ENCODE peak calls at places on chromosome 2, in four cellular contexts. E, J, X and T are unnamed samples.

GRCh38 chr2:65436825-65437221 is 4.4 kb upstream of the SPRED2 start:
- DNase-seq in E (no peak), J (no peak), X (no peak), T (no peak)

GRCh38 chr2:61889212-61889956 is 928 bp upstream of the CCT4 start:
- DNase-seq in E (no peak), J (no peak), X (peak), T (no peak)

GRCh38 chr2:19369341-19369955 is 11.0 kb upstream of the OSR1 start:
- DNase-seq in E (no peak), J (no peak), X (no peak), T (no peak)

GRCh38 chr2:24214880-24215279 is 40.0 kb downstream of the FAM228A start:
- DNase-seq in E (no peak), J (no peak), X (no peak), T (no peak)

GRCh38 chr2:205806126-205806905 is 124.0 kb downstream of the NRP2 start:
- DNase-seq in E (no peak), J (no peak), X (peak), T (no peak)

GRCh38 chr2:169354244-169354643 is 8.1 kb downstream of the LRP2 start:
- DNase-seq in E (no peak), J (no peak), X (no peak), T (no peak)

GRCh38 chr2:105431367-105432088 is 32.7 kb upstream of the FHL2 start:
- DNase-seq in E (peak), J (no peak), X (no peak), T (no peak)

GRCh38 chr2:39008663-39009062 is 112.2 kb downstream of the SOS1 start:
- DNase-seq in E (no peak), J (no peak), X (no peak), T (no peak)

GRCh38 chr2:20577495-20578235 is 73.2 kb downstream of the HS1BP3 start:
- DNase-seq in E (no peak), J (no peak), X (no peak), T (peak)

GRCh38 chr2:161238559-161239415 is 69.4 kb upstream of the PSMD14 start:
- DNase-seq in E (peak), J (peak), X (peak), T (peak)

GRCh38 chr2:98503481-98504096 is 58.9 kb downstream of the INPP4A start:
- DNase-seq in E (no peak), J (no peak), X (no peak), T (peak)

GRCh38 chr2:69704446-69704845 is 37.5 kb upstream of the ANXA4 start:
- DNase-seq in E (no peak), J (no peak), X (no peak), T (no peak)

GRCh38 chr2:55620123-55620779 is 2.8 kb upstream of the PPP4R3B start:
- DNase-seq in E (no peak), J (no peak), X (no peak), T (no peak)

GRCh38 chr2:4507706-4508105 is 804.3 kb downstream of the DCDC2C start:
- DNase-seq in E (no peak), J (no peak), X (no peak), T (no peak)

GRCh38 chr2:164719996-164720941 is 99.0 kb upstream of the GRB14 start:
- DNase-seq in E (no peak), J (no peak), X (no peak), T (no peak)

GRCh38 chr2:120601566-120601965 is 134.1 kb upstream of the GLI2 start:
- DNase-seq in E (no peak), J (no peak), X (no peak), T (no peak)

GRCh38 chr2:196651387-196652094 is 12.0 kb downstream of the CCDC150 start:
- DNase-seq in E (no peak), J (no peak), X (no peak), T (no peak)

GRCh38 chr2:218402491-218402901 is 2.8 kb downstream of the CTDSP1 start:
- DNase-seq in E (no peak), J (no peak), X (no peak), T (no peak)

GRCh38 chr2:160649698-160650097 is 156.1 kb upstream of the RBMS1 start:
- DNase-seq in E (no peak), J (no peak), X (no peak), T (peak)

GRCh38 chr2:233063269-233063975 is 3.3 kb downstream of the INPP5D start:
- DNase-seq in E (no peak), J (no peak), X (no peak), T (no peak)

GRCh38 chr2:143600136-143600535 is 470.9 kb downstream of the ARHGAP15 start:
- DNase-seq in E (no peak), J (no peak), X (no peak), T (no peak)

GRCh38 chr2:162245737-162246136 is 2.5 kb upstream of the FAP start:
- DNase-seq in E (no peak), J (no peak), X (no peak), T (no peak)

GRCh38 chr2:135600915-135601314 is 69.6 kb downstream of the R3HDM1 start:
- DNase-seq in E (no peak), J (no peak), X (no peak), T (no peak)

GRCh38 chr2:80361904-80362303 is 57.4 kb upstream of the LRRTM1 start:
- DNase-seq in E (no peak), J (no peak), X (no peak), T (no peak)

DNA sequence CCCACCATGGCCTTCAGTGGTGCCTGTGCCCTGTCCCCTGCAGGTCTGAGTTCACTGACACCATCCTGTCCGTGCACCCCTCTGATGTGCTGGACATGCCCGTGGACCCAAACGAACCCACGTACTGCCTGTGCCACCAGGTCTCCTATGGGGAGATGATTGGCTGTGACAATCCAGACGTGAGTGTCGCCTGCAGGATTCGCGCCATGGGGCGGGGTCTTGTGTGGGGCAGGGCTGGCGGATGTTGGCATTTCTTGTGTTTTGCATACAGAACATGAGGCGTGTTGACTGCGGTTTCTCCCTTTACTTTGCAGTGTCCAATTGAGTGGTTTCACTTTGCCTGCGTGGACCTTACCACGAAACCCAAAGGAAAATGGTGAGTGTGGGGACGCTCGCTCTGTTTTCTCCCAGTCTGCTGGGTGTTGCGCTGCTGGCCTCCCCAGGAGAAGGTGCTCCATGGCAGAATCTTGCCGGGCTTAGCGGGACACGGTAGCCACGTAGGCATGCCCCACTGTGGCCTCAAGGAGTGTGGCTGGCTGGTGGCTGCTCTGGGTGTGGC is 11.5 kb upstream of the D2HGDH start:
- DNase-seq in E (no peak), J (no peak), X (no peak), T (no peak)
- TF ChIP-seq POLR2A in E (no peak), J (no peak), X (no peak), T (no peak)

GRCh38 chr2:189178726-189179606 is 595 bp downstream of the COL5A2 start:
- DNase-seq in E (no peak), J (no peak), X (no peak), T (no peak)
- TF ChIP-seq POLR2A in E (no peak), J (no peak), X (no peak), T (no peak)

GRCh38 chr2:158456309-158457066 is at the start of the genes CCDC148 and PKP4:
- DNase-seq in E (peak), J (peak), X (peak), T (peak)
- TF ChIP-seq POLR2A in E (peak), J (peak), X (no peak), T (no peak)

GRCh38 chr2:176115883-176116813 is at the start of gene HOXD10:
- DNase-seq in E (no peak), J (no peak), X (no peak), T (peak)
- TF ChIP-seq POLR2A in E (no peak), J (no peak), X (no peak), T (no peak)